ENCODE peak calls at places on chromosome 17, in eight cellular contexts. P is psoas muscle, V is lower leg skin, Q is tibial nerve, R is fibroblast of mammary gland, B is fibroblast of lung, Z is mucosa of descending colon, N is HepG2. O is an unnamed sample.

GRCh38 chr17:61410555-61411089 is 11.0 kb downstream of the TBX2 start:
- DNase-seq in V (peak; percentile 94), P (peak; percentile 82), Q (peak; percentile 78), R (peak; percentile 84), B (peak; percentile 94), N (no peak), Z (peak; percentile 82), O (no peak)

GRCh38 chr17:66604381-66604780 is 230.5 kb upstream of the CACNG5 start:
- DNase-seq in B (no peak), P (no peak), Z (no peak), Q (no peak), V (no peak), N (no peak), R (no peak), O (no peak)

GRCh38 chr17:40922239-40922638 is 15.2 kb downstream of the KRT23 start:
- DNase-seq in N (peak; percentile 68), Q (peak; percentile 21), R (peak; percentile 89), P (no peak), V (peak; percentile 92), Z (no peak), B (peak; percentile 66), O (no peak)

GRCh38 chr17:76586741-76587487 is 1.3 kb upstream of the ST6GALNAC2 start:
- DNase-seq in N (no peak), R (no peak), Q (no peak), Z (no peak), B (no peak), P (no peak), V (peak; percentile 90), O (no peak)

GRCh38 chr17:58764373-58764772 is 8.7 kb downstream of the PPM1E start:
- DNase-seq in N (no peak), V (no peak), Q (no peak), R (no peak), P (no peak), Z (no peak), B (no peak), O (no peak)

GRCh38 chr17:39125143-39125875 is 26.1 kb downstream of the PLXDC1 start:
- DNase-seq in R (no peak), Q (no peak), B (no peak), P (no peak), N (no peak), Z (no peak), V (no peak), O (no peak)

GRCh38 chr17:47264171-47264570 is 10.5 kb downstream of the ITGB3 start:
- DNase-seq in V (no peak), Z (no peak), R (no peak), N (no peak), Q (no peak), P (no peak), B (no peak), O (no peak)

GRCh38 chr17:1985093-1985492 is 40.0 kb downstream of the RTN4RL1 start:
- DNase-seq in V (no peak), Q (no peak), R (no peak), B (no peak), N (no peak), Z (no peak), P (no peak), O (no peak)

GRCh38 chr17:69654981-69655581 is 240.6 kb downstream of the MAP2K6 start:
- DNase-seq in R (peak; percentile 85), V (no peak), P (no peak), B (peak; percentile 94), Z (no peak), Q (no peak), N (no peak), O (peak; percentile 79)

GRCh38 chr17:69246726-69247375 is 18.2 kb upstream of the ABCA10 start:
- DNase-seq in Z (no peak), N (peak; percentile 62), B (peak; percentile 76), P (no peak), Q (no peak), R (peak; percentile 69), V (no peak), O (peak; percentile 45)

GRCh38 chr17:1769826-1770477 is 8.1 kb downstream of the SERPINF1 start:
- DNase-seq in R (no peak), B (no peak), V (peak; percentile 82), N (peak; percentile 95), P (no peak), Q (no peak), Z (no peak), O (no peak)

GRCh38 chr17:50129303-50129945 is 536 bp downstream of the SAMD14 start:
- DNase-seq in N (no peak), V (no peak), P (peak; percentile 76), Q (no peak), R (no peak), Z (no peak), B (no peak), O (no peak)

GRCh38 chr17:21286771-21287702 is 2.5 kb downstream of the MAP2K3 start:
- DNase-seq in V (peak; percentile 87), Q (no peak), N (peak; percentile 33), Z (peak; percentile 75), B (no peak), P (no peak), R (no peak), O (no peak)

GRCh38 chr17:17741346-17742023 is 60.2 kb downstream of the RAI1 start:
- DNase-seq in P (no peak), Q (peak; percentile 46), B (peak; percentile 46), R (no peak), V (no peak), Z (no peak), N (no peak), O (no peak)

GRCh38 chr17:45129940-45130639 is 2.2 kb downstream of the PLCD3 start:
- DNase-seq in Z (peak; percentile 81), N (peak; percentile 71), P (no peak), R (no peak), B (no peak), V (no peak), Q (no peak), O (no peak)

GRCh38 chr17:57869599-57870282 is 19.9 kb upstream of the MRPS23 start:
- DNase-seq in N (no peak), Z (no peak), V (no peak), Q (no peak), P (peak; percentile 8), B (peak; percentile 94), R (peak; percentile 94), O (peak; percentile 53)

GRCh38 chr17:81285179-81285878 is 9.8 kb downstream of the SLC38A10 start:
- DNase-seq in N (no peak), Z (peak; percentile 50), B (peak; percentile 21), R (peak; percentile 64), P (peak; percentile 88), V (peak; percentile 95), Q (peak; percentile 59), O (no peak)

GRCh38 chr17:7354262-7354781 is 634 bp upstream of the TMEM95 start:
- DNase-seq in R (peak; percentile 66), V (no peak), N (no peak), Z (peak; percentile 21), P (no peak), B (peak; percentile 33), Q (no peak), O (no peak)

GRCh38 chr17:69607162-69607834 is 192.8 kb downstream of the MAP2K6 start:
- DNase-seq in B (peak; percentile 88), V (peak; percentile 93), N (peak; percentile 68), R (peak; percentile 83), Z (peak; percentile 84), Q (peak; percentile 62), P (peak; percentile 86), O (peak; percentile 62)

GRCh38 chr17:82615084-82616020 is 32.9 kb downstream of the WDR45B start:
- DNase-seq in Q (no peak), B (no peak), P (no peak), V (no peak), Z (no peak), R (no peak), N (peak; percentile 27), O (no peak)
- TF ChIP-seq CTCF in Q (no peak), B (no peak), P (no peak), V (no peak), Z (no peak), R (no peak), N (peak; percentile 60), O (peak; percentile 10)

DNA sequence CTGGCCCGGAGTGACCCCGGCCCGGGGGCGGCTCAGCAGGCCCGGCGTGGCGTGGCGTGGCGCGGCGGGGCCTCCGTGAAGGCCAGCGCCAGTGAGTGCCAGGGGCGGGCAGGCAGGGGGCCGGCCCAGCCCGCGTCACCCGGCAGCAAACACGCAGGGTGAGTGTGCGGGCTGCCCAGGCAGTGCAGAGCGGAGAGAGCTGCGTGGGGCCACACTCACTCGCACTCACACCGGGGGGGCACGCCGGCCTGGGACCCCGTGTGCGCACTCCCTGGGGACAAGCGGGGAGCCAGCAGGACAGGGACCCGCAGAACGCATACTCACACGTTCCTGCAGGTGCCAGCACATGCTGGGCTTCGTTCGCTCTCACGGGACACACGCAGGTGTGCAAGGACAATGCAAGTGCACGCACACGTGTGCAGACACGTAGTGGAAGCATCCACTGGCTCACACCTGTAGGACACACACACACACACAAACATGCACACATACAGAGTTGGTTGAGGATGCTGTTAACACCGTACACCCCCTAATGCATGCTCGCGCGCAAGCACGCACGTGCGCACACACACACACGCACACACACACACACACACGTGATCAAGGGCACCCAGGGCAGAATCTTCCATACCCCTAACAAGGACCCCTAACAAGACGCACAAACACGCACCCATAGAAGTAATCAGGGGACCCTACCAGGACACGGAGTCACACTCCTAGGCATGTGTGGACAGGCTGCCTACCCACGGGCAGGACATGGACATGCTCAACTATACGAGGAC is 7.7 kb downstream of the USP6 start:
- DNase-seq in N (no peak), R (no peak), Q (no peak), B (no peak), Z (no peak), V (peak; percentile 75), P (no peak), O (no peak)
- H3K4me3 ChIP-seq in N (no peak overlapping the region), R (no peak overlapping the region), Q (no peak overlapping the region), B (no peak overlapping the region), Z (no peak overlapping the region), V (no peak overlapping the region), P (peak overlapping the region; percentile 72), O (no peak overlapping the region)

GRCh38 chr17:43665038-43665386 is 3.3 kb upstream of the MEOX1 start:
- DNase-seq in Q (no peak), N (no peak), V (no peak), P (peak; percentile 58), R (no peak), Z (no peak), B (no peak), O (no peak)

GRCh38 chr17:43662432-43663141 is 865 bp upstream of the MEOX1 start:
- DNase-seq in Q (no peak), P (no peak), R (no peak), Z (no peak), N (no peak), B (no peak), V (no peak), O (no peak)

GRCh38 chr17:43665387-43666101 is 3.8 kb upstream of the MEOX1 start:
- DNase-seq in B (no peak), Z (no peak), R (no peak), V (peak; percentile 89), N (peak; percentile 60), P (peak; percentile 60), Q (no peak), O (no peak)

GRCh38 chr17:43663383-43663782 is 1.7 kb upstream of the MEOX1 start:
- DNase-seq in N (no peak), B (no peak), Q (no peak), P (no peak), R (no peak), Z (no peak), V (no peak), O (no peak)

GRCh38 chr17:43664096-43664495 is 2.4 kb upstream of the MEOX1 start:
- DNase-seq in P (no peak), N (no peak), Z (no peak), Q (no peak), B (no peak), R (no peak), V (no peak), O (no peak)
- TF ChIP-seq CTCF in P (no peak), N (no peak), Z (no peak), Q (no peak), B (no peak), R (no peak), V (no peak), O (no peak)

GRCh38 chr17:79776378-79777165 is 1.4 kb upstream of the CBX2 start:
- DNase-seq in Q (no peak), B (no peak), P (no peak), N (peak; percentile 44), Z (no peak), V (no peak), R (no peak), O (no peak)
- H3K4me3 ChIP-seq in Q (peak overlapping the region; percentile 26), B (no peak overlapping the region), P (peak overlapping the region; percentile 61), N (peak overlapping the region; percentile 58), Z (no peak overlapping the region), V (no peak overlapping the region), R (no peak overlapping the region), O (no peak overlapping the region)